ENCODE peak calls at places on chromosomes 3 and 15, in ten cellular contexts. J, F, M, X, P, A, Z, W, B and Q are unnamed samples.
A peak's percentile ranks its signal among the peaks of the same experiment; 100 is the strongest.

GRCh38 chr15:50135123-50135541 is 16.1 kb upstream of the ATP8B4 start:
- DNase-seq in M (no peak), X (no peak), P (no peak), F (peak; percentile 42), A (no peak), W (no peak), B (no peak), Z (no peak), J (no peak), Q (no peak)

GRCh38 chr3:155744626-155745324 is at the start of gene PLCH1:
- DNase-seq in J (peak; percentile 41), B (no peak), Z (peak; percentile 75), P (peak; percentile 34), A (peak; percentile 47), W (no peak), M (peak; percentile 41), X (peak; percentile 50), F (peak; percentile 52), Q (peak; percentile 64)

GRCh38 chr3:7695067-7695466 is 806.6 kb upstream of the LMCD1 start:
- DNase-seq in J (no peak), X (no peak), W (no peak), M (no peak), B (no peak), Z (no peak), F (no peak), P (no peak), A (no peak), Q (no peak)

GRCh38 chr3:58049143-58049785 is 41.0 kb downstream of the FLNB start:
- DNase-seq in Z (peak; percentile 31), B (no peak), A (peak; percentile 70), P (no peak), M (peak; percentile 94), F (peak; percentile 99), X (no peak), W (peak; percentile 92), J (no peak), Q (peak; percentile 59)

GRCh38 chr3:66499881-66500574 is 794 bp downstream of the LRIG1 start:
- DNase-seq in M (peak; percentile 29), B (peak; percentile 33), Z (peak; percentile 82), W (no peak), J (no peak), A (peak; percentile 43), P (no peak), F (no peak), X (peak; percentile 31), Q (peak; percentile 13)

GRCh38 chr15:50685191-50685975 is 1.2 kb downstream of the TRPM7 start:
- DNase-seq in W (no peak), J (no peak), F (no peak), M (peak; percentile 7), A (no peak), X (no peak), B (no peak), P (no peak), Z (no peak), Q (no peak)

GRCh38 chr3:169624533-169624972 is 39.0 kb downstream of the MECOM start:
- DNase-seq in A (no peak), B (no peak), F (no peak), J (no peak), M (peak; percentile 28), P (no peak), X (no peak), Z (no peak), W (no peak), Q (no peak)

GRCh38 chr15:93261845-93262244 is 172.8 kb upstream of the RGMA start:
- DNase-seq in X (no peak), A (no peak), B (no peak), F (no peak), J (no peak), M (no peak), P (no peak), W (no peak), Z (no peak), Q (no peak)

GRCh38 chr15:37789881-37790280 is 144.6 kb upstream of the TMCO5A start:
- DNase-seq in W (peak; percentile 80), P (no peak), X (no peak), A (no peak), M (no peak), Z (no peak), F (peak; percentile 48), B (no peak), J (no peak), Q (peak; percentile 65)

GRCh38 chr3:8967553-8967952 is 4.3 kb upstream of the RAD18 start:
- DNase-seq in F (no peak), X (no peak), A (no peak), B (no peak), M (no peak), Z (no peak), J (no peak), W (no peak), P (no peak), Q (no peak)

GRCh38 chr15:87527416-87527815 is 729.1 kb downstream of the NTRK3 start:
- DNase-seq in J (no peak), Z (no peak), X (no peak), B (no peak), W (no peak), A (no peak), F (peak; percentile 82), M (no peak), P (no peak), Q (no peak)

GRCh38 chr15:98765610-98766009 is 117.3 kb downstream of the IGF1R start:
- DNase-seq in A (no peak), Z (no peak), J (no peak), F (no peak), P (no peak), W (no peak), B (no peak), M (no peak), X (no peak), Q (no peak)

GRCh38 chr3:177800565-177800964 is 603.3 kb upstream of the TBL1XR1 start:
- DNase-seq in M (no peak), B (no peak), J (no peak), A (no peak), W (no peak), Z (no peak), P (no peak), F (no peak), X (no peak), Q (no peak)

GRCh38 chr3:125002414-125002811 is 53.4 kb downstream of the HEG1 start:
- DNase-seq in X (no peak), W (no peak), A (no peak), P (no peak), Z (no peak), B (no peak), J (no peak), F (no peak), M (no peak), Q (no peak)

GRCh38 chr15:101568304-101568703 is 78.8 kb upstream of the PCSK6 start:
- DNase-seq in W (no peak), M (peak; percentile 58), P (no peak), Z (no peak), F (peak; percentile 63), X (no peak), J (no peak), A (no peak), B (no peak), Q (no peak)

GRCh38 chr3:104575631-104576030 is 791.1 kb upstream of the ALCAM start:
- DNase-seq in F (no peak), X (no peak), B (no peak), A (no peak), P (no peak), J (no peak), Z (no peak), M (no peak), W (no peak), Q (no peak)

GRCh38 chr3:159763466-159764210 is 225.0 kb upstream of the IL12A start:
- DNase-seq in X (peak; percentile 35), F (peak; percentile 90), A (peak; percentile 58), P (peak; percentile 73), J (no peak), M (peak; percentile 84), W (peak; percentile 72), B (no peak), Z (no peak), Q (peak; percentile 79)

GRCh38 chr3:128395500-128396125 is 71.1 kb downstream of the DNAJB8 start:
- DNase-seq in F (no peak), Z (no peak), P (no peak), A (peak; percentile 41), X (no peak), J (no peak), B (no peak), M (peak; percentile 34), W (no peak), Q (peak; percentile 29)

GRCh38 chr15:66702770-66703539 is 919 bp downstream of the SMAD6 start:
- DNase-seq in X (peak; percentile 27), J (no peak), F (no peak), W (no peak), P (no peak), B (no peak), M (peak; percentile 51), A (no peak), Z (no peak), Q (no peak)

GRCh38 chr15:26866298-26867198 is at the start of gene GABRA5:
- DNase-seq in W (no peak), X (no peak), P (no peak), B (no peak), J (peak; percentile 3), M (no peak), A (no peak), Z (no peak), F (no peak), Q (peak; percentile 62)

GRCh38 chr15:96354731-96355560 is 24.4 kb downstream of the NR2F2 start:
- DNase-seq in F (no peak), B (no peak), P (peak; percentile 57), Z (no peak), X (no peak), W (no peak), A (peak; percentile 63), M (peak; percentile 84), J (no peak), Q (peak; percentile 71)

GRCh38 chr3:120172070-120172469 is 77.8 kb upstream of the GSK3B start:
- DNase-seq in B (no peak), X (no peak), W (no peak), F (no peak), A (no peak), Z (no peak), P (peak; percentile 60), M (no peak), J (no peak), Q (peak; percentile 65)

GRCh38 chr3:153290278-153291015 is 128.4 kb downstream of the RAP2B start:
- DNase-seq in B (no peak), J (no peak), Z (no peak), P (no peak), M (peak; percentile 47), W (no peak), F (peak; percentile 29), X (no peak), A (no peak), Q (no peak)